ENCODE peak calls at places on chromosomes 2 and 18, in five cellular contexts. One of them, this sample, is unnamed.

GRCh38 chr2:189285962-189286648 is 106.5 kb upstream of the COL5A2 start:
- DNase-seq in A549: peak
- DNase-seq in K562: no peak
- DNase-seq in H1: no peak
- DNase-seq in IMR-90: peak
- DNase-seq in this sample: no peak

GRCh38 chr2:195470622-195471021 is 186.4 kb upstream of the SLC39A10 start:
- DNase-seq in A549: no peak
- DNase-seq in IMR-90: no peak
- DNase-seq in H1: no peak
- DNase-seq in K562: no peak
- DNase-seq in this sample: no peak

GRCh38 chr18:9989481-9989880 is 75.7 kb downstream of the VAPA start:
- DNase-seq in A549: no peak
- DNase-seq in K562: no peak
- DNase-seq in H1: peak
- DNase-seq in IMR-90: no peak
- DNase-seq in this sample: no peak

GRCh38 chr2:219444566-219445091 is 10.0 kb downstream of the SPEG start:
- DNase-seq in K562: no peak
- DNase-seq in IMR-90: no peak
- DNase-seq in A549: no peak
- DNase-seq in H1: no peak
- DNase-seq in this sample: no peak

GRCh38 chr2:122028371-122029102 is 273.1 kb downstream of the TSN start:
- DNase-seq in IMR-90: peak
- DNase-seq in K562: no peak
- DNase-seq in H1: no peak
- DNase-seq in A549: no peak
- DNase-seq in this sample: no peak

GRCh38 chr18:24995056-24995455 is 356.9 kb downstream of the ZNF521 start:
- DNase-seq in IMR-90: peak
- DNase-seq in H1: no peak
- DNase-seq in K562: no peak
- DNase-seq in A549: no peak
- DNase-seq in this sample: no peak

GRCh38 chr2:31347319-31347718 is 67.2 kb downstream of the XDH start:
- DNase-seq in IMR-90: peak
- DNase-seq in A549: no peak
- DNase-seq in H1: no peak
- DNase-seq in K562: no peak
- DNase-seq in this sample: no peak

GRCh38 chr2:199999166-199999565 is 43.8 kb downstream of the MAIP1 start:
- DNase-seq in IMR-90: peak
- DNase-seq in A549: no peak
- DNase-seq in K562: no peak
- DNase-seq in H1: no peak
- DNase-seq in this sample: no peak

GRCh38 chr2:97761192-97761591 is 47.8 kb downstream of the ZAP70 start:
- DNase-seq in A549: no peak
- DNase-seq in K562: no peak
- DNase-seq in IMR-90: no peak
- DNase-seq in H1: no peak
- DNase-seq in this sample: no peak

GRCh38 chr18:24027156-24027555 is 12.6 kb downstream of the TTC39C start:
- DNase-seq in H1: no peak
- DNase-seq in IMR-90: peak
- DNase-seq in A549: no peak
- DNase-seq in K562: no peak
- DNase-seq in this sample: no peak

GRCh38 chr18:63997606-63998005 is 27.7 kb downstream of the SERPINB8 start:
- DNase-seq in H1: no peak
- DNase-seq in A549: no peak
- DNase-seq in IMR-90: peak
- DNase-seq in K562: no peak
- DNase-seq in this sample: no peak

GRCh38 chr2:45257820-45258219 is 248.6 kb upstream of the SIX2 start:
- DNase-seq in A549: no peak
- DNase-seq in H1: no peak
- DNase-seq in K562: no peak
- DNase-seq in IMR-90: no peak
- DNase-seq in this sample: no peak

GRCh38 chr2:170098626-170099312 is 79.2 kb upstream of the MYO3B start:
- DNase-seq in H1: no peak
- DNase-seq in IMR-90: peak
- DNase-seq in K562: no peak
- DNase-seq in A549: no peak
- DNase-seq in this sample: no peak

GRCh38 chr18:64202229-64202835 is 53.4 kb upstream of the LINC00305 start:
- DNase-seq in IMR-90: no peak
- DNase-seq in A549: no peak
- DNase-seq in H1: no peak
- DNase-seq in K562: no peak
- DNase-seq in this sample: no peak

GRCh38 chr18:49768051-49768391 is 45.3 kb downstream of the ACAA2 start:
- DNase-seq in K562: no peak
- DNase-seq in IMR-90: peak
- DNase-seq in A549: peak
- DNase-seq in H1: peak
- DNase-seq in this sample: peak

GRCh38 chr2:9950521-9951271 is 797 bp upstream of the GRHL1 start:
- DNase-seq in A549: peak
- DNase-seq in H1: peak
- DNase-seq in K562: peak
- DNase-seq in IMR-90: no peak
- DNase-seq in this sample: no peak

GRCh38 chr2:177193240-177193639 is 19.4 kb upstream of the HNRNPA3 start:
- DNase-seq in IMR-90: no peak
- DNase-seq in K562: no peak
- DNase-seq in A549: no peak
- DNase-seq in H1: no peak
- DNase-seq in this sample: no peak

GRCh38 chr2:35428548-35428947 is 927.0 kb upstream of the CRIM1 start:
- DNase-seq in IMR-90: no peak
- DNase-seq in K562: peak
- DNase-seq in A549: no peak
- DNase-seq in H1: peak
- DNase-seq in this sample: peak

GRCh38 chr2:38981670-38982357 is 92.1 kb downstream of the ARHGEF33 start:
- DNase-seq in H1: no peak
- DNase-seq in A549: no peak
- DNase-seq in IMR-90: no peak
- DNase-seq in K562: no peak
- DNase-seq in this sample: peak

GRCh38 chr2:169965495-169965894 is 138.2 kb downstream of the UBR3 start:
- DNase-seq in H1: no peak
- DNase-seq in K562: no peak
- DNase-seq in A549: no peak
- DNase-seq in IMR-90: peak
- DNase-seq in this sample: no peak

GRCh38 chr2:187499941-187500532 is 52.0 kb upstream of the CALCRL start:
- DNase-seq in IMR-90: peak
- DNase-seq in A549: peak
- DNase-seq in H1: peak
- DNase-seq in K562: peak
- DNase-seq in this sample: peak

GRCh38 chr2:217370391-217370790 is 510.5 kb upstream of the TNP1 start:
- DNase-seq in K562: no peak
- DNase-seq in IMR-90: peak
- DNase-seq in A549: no peak
- DNase-seq in H1: no peak
- DNase-seq in this sample: peak

GRCh38 chr2:21754164-21754788 is 630.5 kb downstream of the TDRD15 start:
- DNase-seq in IMR-90: no peak
- DNase-seq in A549: no peak
- DNase-seq in H1: no peak
- DNase-seq in K562: no peak
- DNase-seq in this sample: peak

GRCh38 chr18:10252494-10252893 is 201.9 kb upstream of the APCDD1 start:
- DNase-seq in H1: no peak
- DNase-seq in IMR-90: no peak
- DNase-seq in A549: no peak
- DNase-seq in K562: no peak
- DNase-seq in this sample: no peak

GRCh38 chr2:127570282-127571250 is 35.1 kb downstream of the MYO7B start:
- DNase-seq in K562: no peak
- DNase-seq in H1: peak
- DNase-seq in A549: no peak
- DNase-seq in IMR-90: peak
- DNase-seq in this sample: no peak

DNA sequence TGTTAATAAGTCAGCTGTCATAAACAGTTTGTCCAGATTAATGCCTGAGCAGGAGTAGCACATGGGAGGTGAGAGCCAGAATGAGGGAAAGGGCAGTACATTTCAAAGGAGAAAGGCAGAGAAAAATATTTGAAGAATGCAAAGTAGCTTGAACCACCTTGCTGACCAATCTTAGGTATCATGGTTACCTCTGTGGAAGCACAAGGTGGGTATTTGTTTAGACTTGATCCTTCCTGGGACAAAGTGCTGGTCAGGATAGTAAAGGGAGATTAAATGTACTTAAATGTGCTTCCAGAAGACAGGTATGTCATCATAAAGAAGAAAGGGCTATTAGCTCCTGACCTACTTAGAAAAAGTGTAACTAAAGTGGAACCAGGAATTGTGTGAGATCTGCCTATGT is 105.0 kb downstream of the LRRTM1 start:
- DNase-seq in IMR-90: no peak
- DNase-seq in K562: no peak
- DNase-seq in A549: no peak
- DNase-seq in H1: no peak
- DNase-seq in this sample: no peak
- TF ChIP-seq RFX5 in IMR-90: no peak
- TF ChIP-seq RFX5 in K562: no peak
- TF ChIP-seq RFX5 in A549: no peak
- TF ChIP-seq RFX5 in H1: no peak
- TF ChIP-seq RFX5 in this sample: no peak

GRCh38 chr18:75247041-75247551 is 36.5 kb downstream of the TSHZ1 start:
- DNase-seq in IMR-90: peak
- DNase-seq in H1: no peak
- DNase-seq in A549: no peak
- DNase-seq in K562: no peak
- DNase-seq in this sample: no peak

GRCh38 chr18:75248426-75249191 is 38.0 kb downstream of the TSHZ1 start:
- DNase-seq in K562: no peak
- DNase-seq in IMR-90: no peak
- DNase-seq in A549: no peak
- DNase-seq in H1: no peak
- DNase-seq in this sample: no peak

GRCh38 chr18:75249672-75250470 is 39.3 kb downstream of the TSHZ1 start:
- DNase-seq in K562: peak
- DNase-seq in H1: no peak
- DNase-seq in A549: no peak
- DNase-seq in IMR-90: no peak
- DNase-seq in this sample: no peak

GRCh38 chr18:75249192-75249551 is 38.6 kb downstream of the TSHZ1 start:
- DNase-seq in H1: no peak
- DNase-seq in A549: no peak
- DNase-seq in K562: no peak
- DNase-seq in IMR-90: no peak
- DNase-seq in this sample: no peak

DNA sequence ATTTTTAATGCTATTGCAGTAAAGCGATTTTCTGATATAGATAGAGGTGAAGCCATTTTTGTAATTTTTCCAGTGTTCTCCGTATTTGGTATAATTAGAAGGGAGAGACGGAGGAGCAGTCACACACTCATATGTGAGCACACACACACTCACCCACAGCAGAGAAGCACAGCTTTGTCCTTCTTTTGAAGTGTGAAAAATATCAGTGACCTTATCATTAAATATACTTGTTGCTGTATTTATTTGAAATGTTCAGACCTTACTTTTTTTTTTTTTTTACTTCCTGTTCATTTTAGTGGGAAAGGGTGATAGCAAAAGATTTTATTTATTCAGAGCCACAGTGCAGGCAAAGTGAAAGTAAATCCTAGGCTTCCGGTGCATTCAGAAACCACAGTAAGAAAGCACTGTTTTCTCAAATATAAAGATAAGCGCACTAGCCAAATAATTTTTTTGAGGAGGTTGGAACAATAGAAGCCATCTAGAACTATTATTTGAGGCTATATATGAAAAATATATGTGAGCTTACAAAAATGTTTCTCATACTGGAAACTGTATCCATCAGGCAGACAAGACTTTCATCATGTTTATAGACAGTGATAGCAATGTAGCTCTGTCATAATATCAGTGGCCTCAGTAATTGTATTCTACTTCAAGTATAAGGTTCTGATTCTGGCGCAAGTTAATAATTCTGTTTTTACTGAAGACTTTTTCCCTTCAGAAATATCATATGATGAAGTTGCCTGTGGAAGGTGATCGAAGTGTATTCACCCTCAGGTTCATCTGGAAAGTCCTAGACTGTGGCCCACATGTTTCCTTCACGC is 37.2 kb downstream of the TSHZ1 start:
- DNase-seq in K562: no peak
- DNase-seq in A549: no peak
- DNase-seq in IMR-90: peak
- DNase-seq in H1: no peak
- DNase-seq in this sample: peak
- TF ChIP-seq MAFK in K562: no peak
- TF ChIP-seq MAFK in A549: no peak
- TF ChIP-seq MAFK in IMR-90: no peak
- TF ChIP-seq MAFK in H1: no peak
- TF ChIP-seq MAFK in this sample: no peak

DNA sequence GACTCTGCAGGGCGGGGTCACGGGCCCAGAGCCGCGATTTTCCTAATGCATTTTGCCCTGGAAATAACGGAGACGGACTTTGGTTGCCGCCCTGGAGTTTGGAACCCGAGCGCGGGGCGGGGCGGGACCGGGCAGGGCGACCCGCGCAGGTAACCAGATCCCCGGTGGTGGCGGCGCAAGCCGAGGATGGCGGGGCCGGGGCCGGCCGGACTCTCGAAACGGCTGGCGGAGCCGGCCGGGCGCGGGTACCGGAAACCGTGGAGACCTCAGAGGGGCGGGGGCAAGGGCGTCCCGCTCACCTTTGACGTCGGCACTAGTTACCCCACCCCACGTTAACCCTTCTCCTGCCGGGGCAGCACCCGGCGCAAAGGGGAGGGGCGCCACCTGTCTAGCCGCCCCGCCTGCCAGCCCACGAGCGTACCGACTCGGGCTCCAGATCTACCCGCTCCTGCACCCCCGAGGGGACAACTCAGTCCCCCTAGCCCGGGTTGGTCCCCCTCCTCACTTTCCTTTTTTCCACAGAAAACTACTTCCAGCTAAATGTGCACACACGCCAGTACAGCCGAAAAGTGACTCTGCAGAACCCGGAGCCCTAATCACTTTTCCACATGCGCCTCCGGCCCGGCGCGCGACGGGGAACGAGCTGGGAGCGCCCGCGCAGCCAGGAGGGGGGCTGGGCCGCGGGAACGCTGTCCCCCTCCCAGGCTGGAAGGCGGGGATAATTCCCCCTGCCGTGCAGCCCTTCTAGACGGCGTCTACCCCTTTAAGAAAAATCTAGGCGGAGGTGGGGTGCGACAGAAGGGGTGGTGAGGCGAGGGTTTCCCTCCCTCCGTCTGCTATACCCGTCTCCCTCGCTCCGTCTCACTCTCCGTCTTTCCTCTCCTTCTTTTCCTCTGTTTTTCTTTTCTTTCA is 2.7 kb downstream of the CYP26B1 start:
- DNase-seq in K562: no peak
- DNase-seq in IMR-90: no peak
- DNase-seq in A549: peak
- DNase-seq in H1: peak
- DNase-seq in this sample: peak
- TF ChIP-seq RFX5 in K562: no peak
- TF ChIP-seq RFX5 in IMR-90: no peak
- TF ChIP-seq RFX5 in A549: no peak
- TF ChIP-seq RFX5 in H1: no peak
- TF ChIP-seq RFX5 in this sample: no peak

GRCh38 chr2:43088148-43089073 is 138.0 kb downstream of the ZFP36L2 start:
- DNase-seq in A549: no peak
- DNase-seq in IMR-90: peak
- DNase-seq in H1: no peak
- DNase-seq in K562: no peak
- DNase-seq in this sample: peak
- TF ChIP-seq MAFK in A549: no peak
- TF ChIP-seq MAFK in IMR-90: no peak
- TF ChIP-seq MAFK in H1: no peak
- TF ChIP-seq MAFK in K562: no peak
- TF ChIP-seq MAFK in this sample: no peak

This sample was measured in HepG2.